ENCODE peak calls at places on chromosomes 5 and 9, in nine cellular contexts. One of them, this sample, is unnamed.

GRCh38 chr5:179150011-179150410 is 89.8 kb downstream of the ZNF354C start:
- DNase-seq in SW 1271: no peak
- DNase-seq in Right ventricle myocardium superior: peak
- DNase-seq in EL: no peak
- DNase-seq in stimulated activated CD8-positive, alpha-beta memory T cell treated with anti-CD3 and anti-CD28 coated beads, Interleukin-4, amount 100 ng/mL, for 4 hours: no peak
- DNase-seq in sciatic nerve: peak
- DNase-seq in HuH-7.5: no peak
- DNase-seq in RWPE2: no peak
- DNase-seq in AG08396: no peak
- DNase-seq in this sample: no peak

GRCh38 chr5:74042559-74043357 is 416.8 kb downstream of the ARHGEF28 start:
- DNase-seq in SW 1271: no peak
- DNase-seq in Right ventricle myocardium superior: no peak
- DNase-seq in EL: peak
- DNase-seq in stimulated activated CD8-positive, alpha-beta memory T cell treated with anti-CD3 and anti-CD28 coated beads, Interleukin-4, amount 100 ng/mL, for 4 hours: no peak
- DNase-seq in sciatic nerve: no peak
- DNase-seq in HuH-7.5: no peak
- DNase-seq in RWPE2: peak
- DNase-seq in AG08396: peak
- DNase-seq in this sample: no peak

GRCh38 chr5:91641730-91642350 is 258.7 kb upstream of the ARRDC3 start:
- DNase-seq in SW 1271: peak
- DNase-seq in Right ventricle myocardium superior: no peak
- DNase-seq in EL: peak
- DNase-seq in stimulated activated CD8-positive, alpha-beta memory T cell treated with anti-CD3 and anti-CD28 coated beads, Interleukin-4, amount 100 ng/mL, for 4 hours: no peak
- DNase-seq in sciatic nerve: no peak
- DNase-seq in HuH-7.5: no peak
- DNase-seq in RWPE2: no peak
- DNase-seq in AG08396: peak
- DNase-seq in this sample: peak

GRCh38 chr5:76326559-76327351 is 76.3 kb upstream of the IQGAP2 start:
- DNase-seq in SW 1271: no peak
- DNase-seq in Right ventricle myocardium superior: no peak
- DNase-seq in EL: no peak
- DNase-seq in stimulated activated CD8-positive, alpha-beta memory T cell treated with anti-CD3 and anti-CD28 coated beads, Interleukin-4, amount 100 ng/mL, for 4 hours: no peak
- DNase-seq in sciatic nerve: no peak
- DNase-seq in HuH-7.5: no peak
- DNase-seq in RWPE2: no peak
- DNase-seq in AG08396: no peak
- DNase-seq in this sample: no peak

GRCh38 chr5:10590226-10591047 is 26.6 kb downstream of the ANKRD33B start:
- DNase-seq in SW 1271: peak
- DNase-seq in Right ventricle myocardium superior: no peak
- DNase-seq in EL: peak
- DNase-seq in stimulated activated CD8-positive, alpha-beta memory T cell treated with anti-CD3 and anti-CD28 coated beads, Interleukin-4, amount 100 ng/mL, for 4 hours: no peak
- DNase-seq in sciatic nerve: no peak
- DNase-seq in HuH-7.5: no peak
- DNase-seq in RWPE2: no peak
- DNase-seq in AG08396: no peak
- DNase-seq in this sample: no peak

GRCh38 chr5:143890475-143890874 is 78.5 kb downstream of the HMHB1 start:
- DNase-seq in SW 1271: no peak
- DNase-seq in Right ventricle myocardium superior: no peak
- DNase-seq in EL: no peak
- DNase-seq in stimulated activated CD8-positive, alpha-beta memory T cell treated with anti-CD3 and anti-CD28 coated beads, Interleukin-4, amount 100 ng/mL, for 4 hours: no peak
- DNase-seq in sciatic nerve: no peak
- DNase-seq in HuH-7.5: no peak
- DNase-seq in RWPE2: no peak
- DNase-seq in AG08396: no peak
- DNase-seq in this sample: no peak

GRCh38 chr5:140321796-140322195 is 18.9 kb upstream of the PFDN1 start:
- DNase-seq in SW 1271: no peak
- DNase-seq in Right ventricle myocardium superior: peak
- DNase-seq in EL: no peak
- DNase-seq in stimulated activated CD8-positive, alpha-beta memory T cell treated with anti-CD3 and anti-CD28 coated beads, Interleukin-4, amount 100 ng/mL, for 4 hours: no peak
- DNase-seq in sciatic nerve: no peak
- DNase-seq in HuH-7.5: no peak
- DNase-seq in RWPE2: no peak
- DNase-seq in AG08396: no peak
- DNase-seq in this sample: no peak

GRCh38 chr9:82677086-82677485 is 385.9 kb downstream of the RASEF start:
- DNase-seq in SW 1271: no peak
- DNase-seq in Right ventricle myocardium superior: no peak
- DNase-seq in EL: no peak
- DNase-seq in stimulated activated CD8-positive, alpha-beta memory T cell treated with anti-CD3 and anti-CD28 coated beads, Interleukin-4, amount 100 ng/mL, for 4 hours: no peak
- DNase-seq in sciatic nerve: no peak
- DNase-seq in HuH-7.5: no peak
- DNase-seq in RWPE2: no peak
- DNase-seq in AG08396: no peak
- DNase-seq in this sample: no peak

GRCh38 chr9:117145811-117146490 is 268.9 kb downstream of the ASTN2 start:
- DNase-seq in SW 1271: no peak
- DNase-seq in Right ventricle myocardium superior: no peak
- DNase-seq in EL: no peak
- DNase-seq in stimulated activated CD8-positive, alpha-beta memory T cell treated with anti-CD3 and anti-CD28 coated beads, Interleukin-4, amount 100 ng/mL, for 4 hours: no peak
- DNase-seq in sciatic nerve: no peak
- DNase-seq in HuH-7.5: no peak
- DNase-seq in RWPE2: no peak
- DNase-seq in AG08396: no peak
- DNase-seq in this sample: no peak

GRCh38 chr9:73426226-73426625 is 274.6 kb downstream of the ANXA1 start:
- DNase-seq in SW 1271: no peak
- DNase-seq in Right ventricle myocardium superior: no peak
- DNase-seq in EL: no peak
- DNase-seq in stimulated activated CD8-positive, alpha-beta memory T cell treated with anti-CD3 and anti-CD28 coated beads, Interleukin-4, amount 100 ng/mL, for 4 hours: no peak
- DNase-seq in sciatic nerve: no peak
- DNase-seq in HuH-7.5: no peak
- DNase-seq in RWPE2: no peak
- DNase-seq in AG08396: no peak
- DNase-seq in this sample: no peak

GRCh38 chr9:15113288-15113687 is 193.7 kb downstream of the TTC39B start:
- DNase-seq in SW 1271: no peak
- DNase-seq in Right ventricle myocardium superior: no peak
- DNase-seq in EL: no peak
- DNase-seq in stimulated activated CD8-positive, alpha-beta memory T cell treated with anti-CD3 and anti-CD28 coated beads, Interleukin-4, amount 100 ng/mL, for 4 hours: no peak
- DNase-seq in sciatic nerve: no peak
- DNase-seq in HuH-7.5: no peak
- DNase-seq in RWPE2: no peak
- DNase-seq in AG08396: no peak
- DNase-seq in this sample: no peak

GRCh38 chr9:2493106-2493505 is 128.5 kb upstream of the VLDLR start:
- DNase-seq in SW 1271: no peak
- DNase-seq in Right ventricle myocardium superior: no peak
- DNase-seq in EL: no peak
- DNase-seq in stimulated activated CD8-positive, alpha-beta memory T cell treated with anti-CD3 and anti-CD28 coated beads, Interleukin-4, amount 100 ng/mL, for 4 hours: no peak
- DNase-seq in sciatic nerve: no peak
- DNase-seq in HuH-7.5: no peak
- DNase-seq in RWPE2: no peak
- DNase-seq in AG08396: no peak
- DNase-seq in this sample: no peak

GRCh38 chr5:172765766-172766286 is 5.2 kb downstream of the DUSP1 start:
- DNase-seq in SW 1271: no peak
- DNase-seq in Right ventricle myocardium superior: no peak
- DNase-seq in EL: no peak
- DNase-seq in stimulated activated CD8-positive, alpha-beta memory T cell treated with anti-CD3 and anti-CD28 coated beads, Interleukin-4, amount 100 ng/mL, for 4 hours: no peak
- DNase-seq in sciatic nerve: peak
- DNase-seq in HuH-7.5: no peak
- DNase-seq in RWPE2: no peak
- DNase-seq in AG08396: no peak
- DNase-seq in this sample: no peak

GRCh38 chr9:81898851-81899250 is 29.4 kb upstream of the SPATA31D4 start:
- DNase-seq in SW 1271: no peak
- DNase-seq in Right ventricle myocardium superior: no peak
- DNase-seq in EL: no peak
- DNase-seq in stimulated activated CD8-positive, alpha-beta memory T cell treated with anti-CD3 and anti-CD28 coated beads, Interleukin-4, amount 100 ng/mL, for 4 hours: no peak
- DNase-seq in sciatic nerve: no peak
- DNase-seq in HuH-7.5: no peak
- DNase-seq in RWPE2: no peak
- DNase-seq in AG08396: no peak
- DNase-seq in this sample: no peak

GRCh38 chr5:72841756-72842535 is 25.5 kb downstream of the TNPO1 start:
- DNase-seq in SW 1271: no peak
- DNase-seq in Right ventricle myocardium superior: no peak
- DNase-seq in EL: peak
- DNase-seq in stimulated activated CD8-positive, alpha-beta memory T cell treated with anti-CD3 and anti-CD28 coated beads, Interleukin-4, amount 100 ng/mL, for 4 hours: no peak
- DNase-seq in sciatic nerve: no peak
- DNase-seq in HuH-7.5: no peak
- DNase-seq in RWPE2: no peak
- DNase-seq in AG08396: no peak
- DNase-seq in this sample: no peak

GRCh38 chr9:35313911-35314310 is 152.1 kb downstream of the UNC13B start:
- DNase-seq in SW 1271: no peak
- DNase-seq in Right ventricle myocardium superior: no peak
- DNase-seq in EL: peak
- DNase-seq in stimulated activated CD8-positive, alpha-beta memory T cell treated with anti-CD3 and anti-CD28 coated beads, Interleukin-4, amount 100 ng/mL, for 4 hours: no peak
- DNase-seq in sciatic nerve: no peak
- DNase-seq in HuH-7.5: no peak
- DNase-seq in RWPE2: no peak
- DNase-seq in AG08396: no peak
- DNase-seq in this sample: no peak

GRCh38 chr5:92518318-92518913 is 1062.6 kb downstream of the NR2F1-AS1 start:
- DNase-seq in SW 1271: peak
- DNase-seq in Right ventricle myocardium superior: no peak
- DNase-seq in EL: peak
- DNase-seq in stimulated activated CD8-positive, alpha-beta memory T cell treated with anti-CD3 and anti-CD28 coated beads, Interleukin-4, amount 100 ng/mL, for 4 hours: no peak
- DNase-seq in sciatic nerve: no peak
- DNase-seq in HuH-7.5: peak
- DNase-seq in RWPE2: no peak
- DNase-seq in AG08396: peak
- DNase-seq in this sample: peak

GRCh38 chr9:132745911-132746709 is 75.8 kb downstream of the GTF3C4 start:
- DNase-seq in SW 1271: no peak
- DNase-seq in Right ventricle myocardium superior: no peak
- DNase-seq in EL: no peak
- DNase-seq in stimulated activated CD8-positive, alpha-beta memory T cell treated with anti-CD3 and anti-CD28 coated beads, Interleukin-4, amount 100 ng/mL, for 4 hours: no peak
- DNase-seq in sciatic nerve: no peak
- DNase-seq in HuH-7.5: no peak
- DNase-seq in RWPE2: no peak
- DNase-seq in AG08396: no peak
- DNase-seq in this sample: no peak

GRCh38 chr9:4887556-4887955 is 94.8 kb downstream of the RCL1 start:
- DNase-seq in SW 1271: no peak
- DNase-seq in Right ventricle myocardium superior: peak
- DNase-seq in EL: peak
- DNase-seq in stimulated activated CD8-positive, alpha-beta memory T cell treated with anti-CD3 and anti-CD28 coated beads, Interleukin-4, amount 100 ng/mL, for 4 hours: no peak
- DNase-seq in sciatic nerve: no peak
- DNase-seq in HuH-7.5: no peak
- DNase-seq in RWPE2: no peak
- DNase-seq in AG08396: peak
- DNase-seq in this sample: no peak

GRCh38 chr9:71643330-71643729 is 125.0 kb downstream of the CEMIP2 start:
- DNase-seq in SW 1271: no peak
- DNase-seq in Right ventricle myocardium superior: no peak
- DNase-seq in EL: no peak
- DNase-seq in stimulated activated CD8-positive, alpha-beta memory T cell treated with anti-CD3 and anti-CD28 coated beads, Interleukin-4, amount 100 ng/mL, for 4 hours: no peak
- DNase-seq in sciatic nerve: no peak
- DNase-seq in HuH-7.5: no peak
- DNase-seq in RWPE2: no peak
- DNase-seq in AG08396: no peak
- DNase-seq in this sample: no peak

GRCh38 chr5:115978779-115979178 is 16.5 kb downstream of the LVRN start:
- DNase-seq in SW 1271: no peak
- DNase-seq in Right ventricle myocardium superior: no peak
- DNase-seq in EL: no peak
- DNase-seq in stimulated activated CD8-positive, alpha-beta memory T cell treated with anti-CD3 and anti-CD28 coated beads, Interleukin-4, amount 100 ng/mL, for 4 hours: no peak
- DNase-seq in sciatic nerve: no peak
- DNase-seq in HuH-7.5: no peak
- DNase-seq in RWPE2: no peak
- DNase-seq in AG08396: no peak
- DNase-seq in this sample: no peak

GRCh38 chr9:133770076-133770777 is 32.1 kb upstream of the SARDH start:
- DNase-seq in SW 1271: no peak
- DNase-seq in Right ventricle myocardium superior: peak
- DNase-seq in EL: no peak
- DNase-seq in stimulated activated CD8-positive, alpha-beta memory T cell treated with anti-CD3 and anti-CD28 coated beads, Interleukin-4, amount 100 ng/mL, for 4 hours: no peak
- DNase-seq in sciatic nerve: peak
- DNase-seq in HuH-7.5: no peak
- DNase-seq in RWPE2: peak
- DNase-seq in AG08396: no peak
- DNase-seq in this sample: no peak

GRCh38 chr5:135310328-135310989 is 88.6 kb downstream of the MACROH2A1 start:
- DNase-seq in SW 1271: no peak
- DNase-seq in Right ventricle myocardium superior: no peak
- DNase-seq in EL: peak
- DNase-seq in stimulated activated CD8-positive, alpha-beta memory T cell treated with anti-CD3 and anti-CD28 coated beads, Interleukin-4, amount 100 ng/mL, for 4 hours: no peak
- DNase-seq in sciatic nerve: no peak
- DNase-seq in HuH-7.5: no peak
- DNase-seq in RWPE2: peak
- DNase-seq in AG08396: peak
- DNase-seq in this sample: no peak

GRCh38 chr5:68405026-68405684 is 189.6 kb downstream of the PIK3R1 start:
- DNase-seq in SW 1271: no peak
- DNase-seq in Right ventricle myocardium superior: no peak
- DNase-seq in EL: peak
- DNase-seq in stimulated activated CD8-positive, alpha-beta memory T cell treated with anti-CD3 and anti-CD28 coated beads, Interleukin-4, amount 100 ng/mL, for 4 hours: no peak
- DNase-seq in sciatic nerve: no peak
- DNase-seq in HuH-7.5: no peak
- DNase-seq in RWPE2: no peak
- DNase-seq in AG08396: no peak
- DNase-seq in this sample: no peak

GRCh38 chr9:128394404-128395168 is 23.4 kb downstream of the URM1 start:
- DNase-seq in SW 1271: no peak
- DNase-seq in Right ventricle myocardium superior: no peak
- DNase-seq in EL: peak
- DNase-seq in stimulated activated CD8-positive, alpha-beta memory T cell treated with anti-CD3 and anti-CD28 coated beads, Interleukin-4, amount 100 ng/mL, for 4 hours: no peak
- DNase-seq in sciatic nerve: no peak
- DNase-seq in HuH-7.5: no peak
- DNase-seq in RWPE2: no peak
- DNase-seq in AG08396: no peak
- DNase-seq in this sample: no peak

GRCh38 chr9:34717996-34718614 is 8.2 kb upstream of the CCL21 start:
- DNase-seq in SW 1271: no peak
- DNase-seq in Right ventricle myocardium superior: no peak
- DNase-seq in EL: peak
- DNase-seq in stimulated activated CD8-positive, alpha-beta memory T cell treated with anti-CD3 and anti-CD28 coated beads, Interleukin-4, amount 100 ng/mL, for 4 hours: no peak
- DNase-seq in sciatic nerve: no peak
- DNase-seq in HuH-7.5: no peak
- DNase-seq in RWPE2: no peak
- DNase-seq in AG08396: no peak
- DNase-seq in this sample: no peak

GRCh38 chr5:10289353-10289752 is 18.3 kb downstream of the CMBL start:
- DNase-seq in SW 1271: no peak
- DNase-seq in Right ventricle myocardium superior: peak
- DNase-seq in EL: no peak
- DNase-seq in stimulated activated CD8-positive, alpha-beta memory T cell treated with anti-CD3 and anti-CD28 coated beads, Interleukin-4, amount 100 ng/mL, for 4 hours: no peak
- DNase-seq in sciatic nerve: no peak
- DNase-seq in HuH-7.5: no peak
- DNase-seq in RWPE2: peak
- DNase-seq in AG08396: no peak
- DNase-seq in this sample: no peak

GRCh38 chr9:133521122-133522072 is 3.4 kb downstream of the MYMK start:
- DNase-seq in SW 1271: no peak
- DNase-seq in Right ventricle myocardium superior: peak
- DNase-seq in EL: no peak
- DNase-seq in stimulated activated CD8-positive, alpha-beta memory T cell treated with anti-CD3 and anti-CD28 coated beads, Interleukin-4, amount 100 ng/mL, for 4 hours: no peak
- DNase-seq in sciatic nerve: no peak
- DNase-seq in HuH-7.5: no peak
- DNase-seq in RWPE2: no peak
- DNase-seq in AG08396: no peak
- DNase-seq in this sample: peak

GRCh38 chr9:117687532-117687931 is 16.7 kb upstream of the TLR4 start:
- DNase-seq in SW 1271: no peak
- DNase-seq in Right ventricle myocardium superior: no peak
- DNase-seq in EL: no peak
- DNase-seq in stimulated activated CD8-positive, alpha-beta memory T cell treated with anti-CD3 and anti-CD28 coated beads, Interleukin-4, amount 100 ng/mL, for 4 hours: no peak
- DNase-seq in sciatic nerve: no peak
- DNase-seq in HuH-7.5: no peak
- DNase-seq in RWPE2: no peak
- DNase-seq in AG08396: no peak
- DNase-seq in this sample: no peak

This sample was measured in HepG2.